ENCODE peak calls at places on chromosomes 11 and 22, in five cellular contexts. One of them, this sample, is unnamed.

GRCh38 chr11:119056397-119056999 is 507 bp downstream of the HYOU1 start:
- DNase-seq in K562: no peak
- DNase-seq in stomach: peak; percentile 62
- DNase-seq in transverse colon: peak; percentile 70
- DNase-seq in prostate gland: no peak
- DNase-seq in this sample: no peak

GRCh38 chr11:31887180-31887579 is 76.1 kb upstream of the PAX6 start:
- DNase-seq in transverse colon: no peak
- DNase-seq in stomach: no peak
- DNase-seq in K562: peak; percentile 53
- DNase-seq in prostate gland: no peak
- DNase-seq in this sample: no peak

GRCh38 chr22:20577549-20577975 is 70.2 kb downstream of the MED15 start:
- DNase-seq in transverse colon: no peak
- DNase-seq in prostate gland: no peak
- DNase-seq in K562: no peak
- DNase-seq in stomach: no peak
- DNase-seq in this sample: no peak

GRCh38 chr11:22130462-22131053 is 62.3 kb upstream of the ANO5 start:
- DNase-seq in K562: no peak
- DNase-seq in prostate gland: no peak
- DNase-seq in stomach: no peak
- DNase-seq in transverse colon: no peak
- DNase-seq in this sample: no peak

GRCh38 chr11:65381721-65382035 is 768 bp downstream of the SLC25A45 start:
- DNase-seq in K562: no peak
- DNase-seq in prostate gland: peak; percentile 80
- DNase-seq in stomach: no peak
- DNase-seq in transverse colon: no peak
- DNase-seq in this sample: peak; percentile 12

GRCh38 chr22:17243524-17243923 is 24.3 kb upstream of the ADA2 start:
- DNase-seq in prostate gland: no peak
- DNase-seq in transverse colon: peak; percentile 27
- DNase-seq in K562: no peak
- DNase-seq in stomach: no peak
- DNase-seq in this sample: no peak

GRCh38 chr11:134244593-134244992 is 8.6 kb downstream of the THYN1 start:
- DNase-seq in transverse colon: no peak
- DNase-seq in K562: peak; percentile 31
- DNase-seq in stomach: no peak
- DNase-seq in prostate gland: no peak
- DNase-seq in this sample: no peak

GRCh38 chr11:118907749-118908106 is 18.0 kb downstream of the BCL9L start:
- DNase-seq in stomach: no peak
- DNase-seq in K562: no peak
- DNase-seq in transverse colon: no peak
- DNase-seq in prostate gland: no peak
- DNase-seq in this sample: no peak

GRCh38 chr11:116353517-116353916 is 419.3 kb downstream of the BUD13 start:
- DNase-seq in transverse colon: no peak
- DNase-seq in stomach: no peak
- DNase-seq in K562: no peak
- DNase-seq in prostate gland: no peak
- DNase-seq in this sample: no peak

GRCh38 chr11:101456812-101457211 is 127.0 kb downstream of the TRPC6 start:
- DNase-seq in prostate gland: no peak
- DNase-seq in transverse colon: no peak
- DNase-seq in stomach: no peak
- DNase-seq in K562: no peak
- DNase-seq in this sample: no peak

GRCh38 chr22:23823331-23823791 is 15.4 kb downstream of the DERL3 start:
- DNase-seq in prostate gland: no peak
- DNase-seq in transverse colon: no peak
- DNase-seq in K562: no peak
- DNase-seq in stomach: no peak
- DNase-seq in this sample: no peak

GRCh38 chr11:88414981-88415391 is 77.5 kb upstream of the CTSC start:
- DNase-seq in transverse colon: no peak
- DNase-seq in prostate gland: no peak
- DNase-seq in K562: no peak
- DNase-seq in stomach: no peak
- DNase-seq in this sample: no peak

GRCh38 chr11:47867821-47868220 is 19.7 kb upstream of the NUP160 start:
- DNase-seq in prostate gland: no peak
- DNase-seq in transverse colon: no peak
- DNase-seq in K562: no peak
- DNase-seq in stomach: no peak
- DNase-seq in this sample: no peak

GRCh38 chr11:110566577-110566976 is 136.8 kb downstream of the FDX1 start:
- DNase-seq in stomach: no peak
- DNase-seq in transverse colon: no peak
- DNase-seq in K562: no peak
- DNase-seq in prostate gland: no peak
- DNase-seq in this sample: no peak

GRCh38 chr11:134471341-134472187 is 59.5 kb upstream of the B3GAT1 start:
- DNase-seq in K562: no peak
- DNase-seq in stomach: no peak
- DNase-seq in prostate gland: no peak
- DNase-seq in transverse colon: no peak
- DNase-seq in this sample: no peak

GRCh38 chr11:73236879-73237278 is 18.8 kb downstream of the P2RY2 start:
- DNase-seq in transverse colon: peak; percentile 62
- DNase-seq in stomach: peak; percentile 61
- DNase-seq in prostate gland: no peak
- DNase-seq in K562: peak; percentile 54
- DNase-seq in this sample: peak; percentile 41

GRCh38 chr11:69125861-69126260 is 29.9 kb upstream of the SMIM38 start:
- DNase-seq in prostate gland: no peak
- DNase-seq in transverse colon: no peak
- DNase-seq in K562: no peak
- DNase-seq in stomach: no peak
- DNase-seq in this sample: no peak

GRCh38 chr22:26888887-26889286 is 231.5 kb downstream of the MIAT start:
- DNase-seq in K562: no peak
- DNase-seq in transverse colon: no peak
- DNase-seq in stomach: no peak
- DNase-seq in prostate gland: no peak
- DNase-seq in this sample: no peak
- H3K4me1 ChIP-seq in K562: no peaks in the 10 kb centered on the region
- H3K4me1 ChIP-seq in transverse colon: peaks cover 4% of the 10 kb centered on the region
- H3K4me1 ChIP-seq in stomach: peaks cover 4% of the 10 kb centered on the region
- H3K4me1 ChIP-seq in prostate gland: no peaks in the 10 kb centered on the region
- H3K4me1 ChIP-seq in this sample: peaks cover 2% of the 10 kb centered on the region

GRCh38 chr22:28819253-28820096 is 19.1 kb upstream of the XBP1 start:
- DNase-seq in stomach: peak; percentile 86
- DNase-seq in transverse colon: peak; percentile 69
- DNase-seq in prostate gland: peak; percentile 35
- DNase-seq in K562: no peak
- DNase-seq in this sample: no peak
- H3K4me1 ChIP-seq in stomach: peaks cover 66% of the 10 kb centered on the region
- H3K4me1 ChIP-seq in transverse colon: peaks cover 72% of the 10 kb centered on the region
- H3K4me1 ChIP-seq in prostate gland: peaks cover 29% of the 10 kb centered on the region
- H3K4me1 ChIP-seq in K562: peaks cover 15% of the 10 kb centered on the region
- H3K4me1 ChIP-seq in this sample: no peaks in the 10 kb centered on the region

DNA sequence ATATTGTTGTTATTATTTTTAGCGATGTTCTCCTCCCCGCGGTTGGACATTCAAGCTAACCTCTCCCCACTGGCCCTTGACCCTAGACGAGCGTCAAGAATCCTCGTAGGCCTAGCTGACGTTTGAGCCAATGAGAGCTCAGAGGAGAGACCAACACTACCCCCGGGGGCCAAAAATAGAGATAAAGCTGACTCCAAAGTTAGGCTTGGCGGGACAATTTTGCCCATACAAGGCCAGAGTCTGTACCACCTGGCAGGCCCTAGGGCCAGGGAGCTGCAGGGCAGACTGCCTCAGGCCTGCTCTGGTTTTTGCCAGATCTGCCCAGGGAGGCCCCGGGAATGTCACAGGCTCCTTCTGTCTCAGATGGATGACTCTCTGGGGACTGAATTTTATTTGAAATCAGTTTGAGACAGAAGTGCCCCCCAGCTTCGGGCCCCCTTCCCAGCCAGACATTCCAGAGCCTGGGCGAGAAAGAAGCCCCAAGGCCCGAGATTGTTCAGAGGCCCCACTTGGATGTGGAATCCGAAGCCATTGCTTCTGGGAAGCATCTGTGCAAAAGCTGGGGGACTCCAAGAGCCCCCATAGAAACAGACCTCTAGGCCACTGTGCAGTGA is 40.8 kb upstream of the ACCSL start:
- DNase-seq in K562: no peak
- DNase-seq in prostate gland: no peak
- DNase-seq in transverse colon: no peak
- DNase-seq in stomach: peak; percentile 17
- DNase-seq in this sample: no peak
- H3K4me1 ChIP-seq in K562: no peaks in the 10 kb centered on the region
- H3K4me1 ChIP-seq in prostate gland: no peaks in the 10 kb centered on the region
- H3K4me1 ChIP-seq in transverse colon: no peaks in the 10 kb centered on the region
- H3K4me1 ChIP-seq in stomach: no peaks in the 10 kb centered on the region
- H3K4me1 ChIP-seq in this sample: no peaks in the 10 kb centered on the region

GRCh38 chr11:62605902-62606301 is 4.2 kb upstream of the MTA2 start:
- DNase-seq in prostate gland: no peak
- DNase-seq in K562: no peak
- DNase-seq in stomach: no peak
- DNase-seq in transverse colon: no peak
- DNase-seq in this sample: no peak
- H3K4me1 ChIP-seq in prostate gland: peaks cover 2% of the 10 kb centered on the region
- H3K4me1 ChIP-seq in K562: peaks cover 8% of the 10 kb centered on the region
- H3K4me1 ChIP-seq in stomach: peaks cover 24% of the 10 kb centered on the region
- H3K4me1 ChIP-seq in transverse colon: peaks cover 30% of the 10 kb centered on the region
- H3K4me1 ChIP-seq in this sample: peaks cover 12% of the 10 kb centered on the region

This sample was measured in Panc1.